ENCODE peak calls at places on chromosomes 6 and 20, in seven cellular contexts. M is BJ; X is COR-L47; R is activated CD8-positive, alpha-beta memory T cell treated with anti-CD3 and anti-CD28 coated beads, Interleukin-2, amount 50 U/mL, for 48 hours; V is colonic mucosa; K is fibroblast of the conjunctiva; S is ACHN. Q is an unnamed sample.

GRCh38 chr6:35258858-35259193 is 709 bp upstream of the ZNF76 start:
- DNase-seq in V (no peak), M (no peak), X (peak), S (peak), K (no peak), R (no peak), Q (no peak)

GRCh38 chr20:50379049-50379990 is 130.9 kb upstream of the PTPN1 start:
- DNase-seq in S (no peak), V (peak), X (no peak), R (no peak), K (peak), M (peak), Q (no peak)

GRCh38 chr20:59145926-59146800 is 17.5 kb upstream of the ZNF831 start:
- DNase-seq in K (no peak), V (no peak), R (peak), S (no peak), X (no peak), M (no peak), Q (no peak)

GRCh38 chr20:44398303-44398702 is 42.8 kb downstream of the HNF4A start:
- DNase-seq in K (peak), M (no peak), V (no peak), X (no peak), R (no peak), S (no peak), Q (no peak)

GRCh38 chr20:59273699-59274380 is 26.6 kb upstream of the EDN3 start:
- DNase-seq in S (no peak), R (no peak), K (no peak), V (no peak), M (no peak), X (no peak), Q (no peak)

GRCh38 chr6:56909115-56909907 is 45.6 kb upstream of the BEND6 start:
- DNase-seq in V (no peak), X (no peak), K (no peak), S (no peak), R (no peak), M (no peak), Q (no peak)

GRCh38 chr6:80143312-80143960 is 37.0 kb downstream of the BCKDHB start:
- DNase-seq in V (peak), M (peak), R (no peak), K (peak), S (peak), X (peak), Q (no peak)

GRCh38 chr20:18197382-18198070 is 59.9 kb downstream of the KAT14 start:
- DNase-seq in V (no peak), M (no peak), K (no peak), S (no peak), R (no peak), X (no peak), Q (no peak)

GRCh38 chr6:43669050-43669921 is 18.3 kb downstream of the MRPS18A start:
- DNase-seq in M (no peak), V (peak), R (no peak), X (no peak), K (no peak), S (no peak), Q (no peak)

GRCh38 chr6:22825210-22825609 is 255.8 kb downstream of the HDGFL1 start:
- DNase-seq in K (no peak), X (no peak), R (no peak), S (no peak), V (no peak), M (no peak), Q (no peak)

GRCh38 chr6:33815854-33816253 is 12.1 kb upstream of the MLN start:
- DNase-seq in R (no peak), X (peak), K (no peak), V (no peak), M (no peak), S (peak), Q (peak)

GRCh38 chr6:153032255-153032882 is 29.9 kb upstream of the MTRF1L start:
- DNase-seq in K (peak), M (peak), V (no peak), R (no peak), S (peak), X (no peak), Q (no peak)

GRCh38 chr6:109237082-109237985 is 142.0 kb downstream of the CEP57L1 start:
- DNase-seq in V (no peak), R (no peak), S (no peak), X (no peak), M (no peak), K (no peak), Q (no peak)

GRCh38 chr6:3405679-3406078 is 51.2 kb downstream of the SLC22A23 start:
- DNase-seq in V (no peak), M (no peak), K (peak), S (no peak), R (no peak), X (no peak), Q (no peak)

GRCh38 chr6:146650799-146651481 is 52.2 kb downstream of the ADGB start:
- DNase-seq in V (no peak), M (peak), X (no peak), K (no peak), R (no peak), S (no peak), Q (no peak)

GRCh38 chr20:48818481-48818987 is 9.3 kb downstream of the PREX1 start:
- DNase-seq in K (no peak), M (no peak), V (no peak), X (no peak), R (no peak), S (no peak), Q (no peak)

GRCh38 chr6:138622967-138623366 is 123.7 kb upstream of the NHSL1 start:
- DNase-seq in X (no peak), K (no peak), V (no peak), R (no peak), S (no peak), M (no peak), Q (no peak)

GRCh38 chr20:39107741-39108140 is 145.6 kb downstream of the DHX35 start:
- DNase-seq in K (no peak), R (no peak), S (no peak), X (no peak), V (no peak), M (no peak), Q (no peak)

GRCh38 chr6:33497157-33497556 is 42.8 kb downstream of the ZBTB9 start:
- DNase-seq in M (no peak), K (no peak), X (no peak), S (no peak), R (no peak), V (no peak), Q (no peak)

GRCh38 chr6:45495404-45496084 is 117.8 kb upstream of the SUPT3H start:
- DNase-seq in V (no peak), R (no peak), K (no peak), X (no peak), S (no peak), M (no peak), Q (no peak)

GRCh38 chr20:3784226-3784853 is 2.2 kb downstream of the CENPB start:
- DNase-seq in K (no peak), S (no peak), R (no peak), X (no peak), V (no peak), M (no peak), Q (no peak)

GRCh38 chr20:63497138-63497945 is 1.5 kb downstream of the EEF1A2 start:
- DNase-seq in V (no peak), K (no peak), S (no peak), X (no peak), M (no peak), R (no peak), Q (no peak)

GRCh38 chr6:65045801-65046200 is 661.2 kb downstream of the EYS start:
- DNase-seq in V (no peak), S (no peak), M (no peak), K (no peak), X (no peak), R (no peak), Q (no peak)

GRCh38 chr20:49032455-49032854 is 13.7 kb upstream of the CSE1L start:
- DNase-seq in S (no peak), X (no peak), K (no peak), V (no peak), R (no peak), M (no peak), Q (no peak)

GRCh38 chr20:25470045-25470444 is 62.6 kb downstream of the GINS1 start:
- DNase-seq in X (peak), V (peak), S (peak), K (peak), M (no peak), R (peak), Q (peak)

GRCh38 chr20:58374906-58375760 is 13.9 kb upstream of the VAPB start:
- DNase-seq in S (no peak), M (no peak), K (peak), R (no peak), V (no peak), X (no peak), Q (no peak)

Q was measured in WERI-Rb-1.